ENCODE peak calls at places on chromosomes 2 and 18, in nine cellular contexts. B, R, X, S, H, Y, M, G and U are unnamed samples. For H3K4me1, the result is how much of the 10 kb centered on the place peaks cover.

GRCh38 chr18:21454725-21455124 is 145.8 kb downstream of the ESCO1 start:
- DNase-seq in S (no peak), B (no peak), H (no peak), R (no peak), G (no peak), Y (no peak), M (no peak), X (no peak), U (no peak)

GRCh38 chr2:238145851-238146250 is 7.4 kb downstream of the KLHL30 start:
- DNase-seq in X (no peak), B (no peak), G (no peak), H (no peak), Y (no peak), R (no peak), M (no peak), S (no peak), U (no peak)

GRCh38 chr2:30192327-30192726 is 39.0 kb upstream of the LBH start:
- DNase-seq in X (no peak), Y (no peak), M (no peak), G (no peak), R (no peak), B (no peak), H (no peak), S (no peak), U (no peak)

GRCh38 chr2:241943209-241943850 is 73.8 kb downstream of the RTP5 start:
- DNase-seq in S (no peak), H (no peak), R (no peak), B (no peak), X (no peak), G (no peak), Y (no peak), M (no peak), U (no peak)

GRCh38 chr2:240277073-240277806 is 136.8 kb upstream of the OTOS start:
- DNase-seq in S (no peak), H (peak), M (peak), R (no peak), B (no peak), Y (no peak), G (peak), X (no peak), U (no peak)

GRCh38 chr2:179596018-179596417 is 265.4 kb downstream of the ZNF385B start:
- DNase-seq in R (no peak), B (no peak), S (no peak), X (no peak), Y (no peak), M (peak), H (peak), G (no peak), U (no peak)

GRCh38 chr2:168346725-168347477 is 99.5 kb upstream of the STK39 start:
- DNase-seq in S (peak), H (peak), R (peak), G (peak), B (peak), Y (peak), M (peak), X (peak), U (peak)

GRCh38 chr2:201643216-201643651 is at the start of gene TMEM237:
- DNase-seq in M (peak), R (peak), H (peak), S (no peak), G (no peak), X (peak), Y (peak), B (no peak), U (peak)

GRCh38 chr2:128536925-128537620 is 218.4 kb upstream of the HS6ST1 start:
- DNase-seq in Y (no peak), B (no peak), X (peak), G (no peak), S (peak), M (peak), R (no peak), H (peak), U (no peak)

GRCh38 chr2:144464730-144465129 is 55.2 kb downstream of the ZEB2 start:
- DNase-seq in R (no peak), H (no peak), G (no peak), Y (no peak), M (no peak), B (no peak), X (no peak), S (no peak), U (no peak)

GRCh38 chr18:8742382-8743361 is 37.3 kb downstream of the MTCL1 start:
- DNase-seq in X (no peak), S (no peak), H (no peak), R (peak), B (no peak), G (no peak), Y (peak), M (no peak), U (no peak)

GRCh38 chr2:8684885-8685696 is 3.2 kb downstream of the ID2 start:
- DNase-seq in X (peak), H (peak), M (peak), G (peak), S (peak), Y (peak), B (peak), R (peak), U (peak)

GRCh38 chr18:79963658-79964329 is 649 bp upstream of the HSBP1L1 start:
- DNase-seq in G (no peak), M (no peak), B (no peak), H (no peak), Y (no peak), R (no peak), X (no peak), S (no peak), U (no peak)

GRCh38 chr2:24501813-24502212 is 10.8 kb downstream of the NCOA1 start:
- DNase-seq in H (no peak), Y (no peak), B (no peak), X (no peak), M (no peak), S (no peak), R (no peak), G (no peak), U (no peak)

GRCh38 chr2:148483675-148484074 is 160.9 kb upstream of the EPC2 start:
- DNase-seq in S (no peak), H (peak), Y (no peak), M (peak), G (no peak), R (no peak), B (no peak), X (no peak), U (no peak)

GRCh38 chr18:34821669-34822210 is 111.6 kb downstream of the DTNA start:
- DNase-seq in R (no peak), B (no peak), X (no peak), Y (no peak), M (peak), G (no peak), H (no peak), S (no peak), U (no peak)

GRCh38 chr18:74506405-74507119 is 10.4 kb downstream of the CNDP2 start:
- DNase-seq in H (no peak), Y (no peak), S (no peak), B (no peak), G (no peak), X (no peak), R (no peak), M (peak), U (no peak)

GRCh38 chr2:54161660-54162059 is 46.2 kb downstream of the ACYP2 start:
- DNase-seq in R (no peak), G (no peak), X (no peak), Y (no peak), H (no peak), S (no peak), M (peak), B (no peak), U (no peak)

GRCh38 chr2:4604767-4605166 is 901.4 kb downstream of the DCDC2C start:
- DNase-seq in X (no peak), G (no peak), S (no peak), B (no peak), R (no peak), H (no peak), M (no peak), Y (no peak), U (no peak)

GRCh38 chr2:183243760-183244159 is 119.5 kb downstream of the NUP35 start:
- DNase-seq in H (no peak), X (no peak), Y (no peak), B (no peak), R (no peak), G (no peak), M (no peak), S (no peak), U (no peak)

GRCh38 chr18:23135679-23136325 is 517 bp downstream of the CABLES1 start:
- DNase-seq in X (no peak), H (no peak), S (peak), Y (peak), G (peak), R (no peak), M (no peak), B (no peak), U (no peak)

GRCh38 chr18:42131044-42131939 is 176.3 kb downstream of the PIK3C3 start:
- DNase-seq in Y (no peak), M (no peak), R (no peak), H (no peak), B (no peak), S (no peak), X (no peak), G (no peak), U (peak)

GRCh38 chr2:11071207-11071606 is 84.1 kb upstream of the SLC66A3 start:
- DNase-seq in R (no peak), M (peak), B (no peak), H (no peak), X (peak), S (no peak), G (no peak), Y (no peak), U (no peak)

GRCh38 chr2:174794851-174795374 is 30.6 kb upstream of the CHRNA1 start:
- DNase-seq in H (peak), M (peak), X (no peak), Y (no peak), B (no peak), S (no peak), G (no peak), R (no peak), U (no peak)

GRCh38 chr2:160114020-160114419 is 51.6 kb upstream of the PLA2R1 start:
- DNase-seq in M (no peak), H (no peak), S (no peak), Y (no peak), R (no peak), G (no peak), B (no peak), X (no peak), U (no peak)

GRCh38 chr2:188306271-188306670 is 14.6 kb downstream of the GULP1 start:
- DNase-seq in S (no peak), X (no peak), B (no peak), G (no peak), R (no peak), Y (no peak), H (no peak), M (no peak), U (no peak)

GRCh38 chr2:112959109-112959591 is 18.7 kb upstream of the IL36G start:
- DNase-seq in S (no peak), X (peak), M (no peak), H (no peak), Y (no peak), R (no peak), B (no peak), G (no peak), U (no peak)

GRCh38 chr2:144518744-144519596 is 949 bp downstream of the ZEB2 start:
- DNase-seq in R (no peak), M (no peak), G (no peak), X (peak), Y (no peak), B (no peak), H (no peak), S (no peak), U (no peak)

GRCh38 chr2:143321994-143322393 is 192.8 kb downstream of the ARHGAP15 start:
- DNase-seq in H (no peak), B (no peak), M (no peak), Y (no peak), X (peak), G (no peak), R (no peak), S (no peak), U (no peak)

GRCh38 chr2:59029058-59029457 is 787.9 kb upstream of the FANCL start:
- DNase-seq in S (peak), R (no peak), H (no peak), X (no peak), Y (no peak), G (no peak), M (no peak), B (no peak), U (no peak)

GRCh38 chr2:113036763-113037162 is 15.9 kb downstream of the IL36B start:
- DNase-seq in B (no peak), X (no peak), M (no peak), R (no peak), G (no peak), Y (no peak), H (no peak), S (no peak), U (no peak)

GRCh38 chr2:20666114-20666363 is 905 bp upstream of the GDF7 start:
- DNase-seq in Y (no peak), B (no peak), R (no peak), S (no peak), X (no peak), M (no peak), H (no peak), G (no peak), U (no peak)
- H3K4me3 ChIP-seq in Y (no peak), B (peak), R (peak), S (peak), X (no peak), M (no peak), H (no peak), G (peak), U (peak)

DNA sequence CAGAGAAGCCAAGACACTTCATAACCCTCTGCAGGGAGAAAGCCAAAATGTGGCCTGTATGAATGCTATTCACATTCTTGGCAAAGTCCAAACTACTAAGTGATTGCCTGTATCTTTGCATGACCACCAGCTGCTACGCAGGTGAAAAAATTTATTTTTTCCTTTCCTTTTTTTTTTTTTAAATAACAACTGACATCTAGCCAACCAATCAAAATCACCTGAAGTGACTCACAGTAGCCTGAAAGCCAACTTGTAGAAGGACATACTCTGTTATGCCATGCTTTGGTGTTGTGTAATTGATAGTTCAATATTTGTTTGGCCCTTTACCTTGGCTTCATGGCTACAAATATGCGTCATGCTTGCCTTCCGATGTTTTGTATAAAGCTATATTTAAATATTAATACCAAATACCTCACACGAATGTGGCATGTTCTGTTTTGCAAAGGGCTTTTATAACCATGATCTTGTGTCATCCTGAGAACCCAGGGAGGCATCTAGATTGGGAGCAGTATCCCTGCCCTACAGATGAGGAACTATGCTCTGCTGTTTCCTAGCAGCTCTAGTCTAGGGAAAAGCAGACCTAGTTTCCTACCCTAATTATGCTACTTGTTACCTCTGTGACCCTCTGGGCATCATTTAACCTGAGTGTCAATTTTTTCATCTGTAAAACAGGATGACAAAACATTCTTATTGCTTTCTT is 102.1 kb downstream of the MYOM1 start:
- DNase-seq in R (no peak), Y (no peak), S (no peak), H (no peak), B (no peak), X (no peak), G (no peak), M (no peak), U (no peak)
- H3K27ac ChIP-seq in R (no peak), Y (no peak), S (peak), H (no peak), B (no peak), X (no peak), G (no peak), M (no peak), U (no peak)

DNA sequence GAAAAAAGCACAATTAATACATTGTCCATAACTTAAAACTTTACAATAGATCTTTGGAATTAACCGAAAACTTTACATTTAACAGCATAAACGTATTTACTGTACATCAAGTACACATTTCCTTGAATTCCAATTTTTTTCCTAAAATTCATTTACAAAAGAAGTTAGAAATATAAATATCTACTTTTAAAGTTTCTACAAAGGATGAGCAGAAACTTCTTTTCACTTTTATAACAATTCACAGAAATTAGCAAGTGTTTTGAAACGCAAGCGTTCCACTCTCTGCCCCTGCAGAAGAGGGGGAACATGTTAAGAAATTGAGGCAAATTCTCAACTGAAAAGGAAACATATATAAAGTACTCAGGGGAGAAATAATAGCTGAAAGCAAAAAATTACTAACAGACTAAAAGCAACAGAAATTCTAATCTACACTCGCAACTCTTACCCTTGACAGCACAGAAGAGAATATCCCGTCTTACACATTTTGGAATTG is 1.5 kb downstream of the NFE2L2 start:
- DNase-seq in G (no peak), H (no peak), Y (no peak), R (no peak), M (no peak), S (no peak), B (no peak), X (no peak), U (no peak)
- H3K4me1 ChIP-seq in G (under half), H (under half), Y (half or more), R (half or more), M (under half), S (under half), B (half or more), X (under half), U (under half)

DNA sequence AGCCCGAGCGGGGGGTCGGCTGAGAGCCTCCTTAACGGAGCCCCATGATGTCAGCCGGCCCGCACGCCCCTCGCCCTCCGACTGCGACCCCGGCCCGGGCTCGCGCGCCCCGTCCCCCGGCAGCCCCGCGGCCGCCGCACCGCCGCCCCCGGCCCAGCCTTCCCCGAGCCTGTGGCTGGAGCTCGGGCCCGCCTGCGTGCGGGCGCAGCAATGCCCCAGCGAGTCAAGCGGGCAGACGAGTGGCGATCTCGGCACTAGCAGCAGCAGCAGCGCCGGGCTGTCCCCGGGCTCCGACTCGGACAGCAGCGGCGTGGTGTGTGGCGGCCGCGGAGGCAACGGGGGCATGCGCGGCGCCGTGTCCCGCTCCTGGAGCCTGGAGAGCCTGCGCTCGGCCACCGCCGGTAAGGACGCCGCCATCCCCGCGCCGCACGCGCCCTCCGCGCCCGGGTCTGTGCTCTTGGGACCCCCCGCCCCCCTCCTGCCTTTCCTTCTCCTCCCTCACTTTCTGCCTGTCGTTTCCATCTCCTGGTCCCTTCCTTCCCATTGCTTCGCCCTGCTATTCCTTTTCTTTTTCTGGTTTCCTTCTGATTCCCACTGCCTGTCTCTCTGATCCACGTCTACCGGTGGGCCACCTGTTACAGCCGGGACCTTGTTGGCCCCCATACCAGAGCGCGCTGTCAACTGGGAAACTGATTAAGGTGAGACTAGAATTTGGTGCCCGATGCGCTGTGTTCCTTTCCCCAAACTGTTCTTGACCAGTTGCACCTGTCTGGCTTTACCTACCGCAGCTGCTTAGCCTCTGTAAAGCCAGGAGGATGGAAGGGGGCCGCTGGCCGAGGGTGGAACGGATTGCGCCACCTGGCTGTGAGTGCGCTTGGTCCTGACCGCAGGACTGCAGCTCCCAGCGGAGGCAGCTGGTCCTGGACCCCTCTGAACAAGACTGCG is 127.4 kb downstream of the ARHGEF4 start:
- DNase-seq in Y (no peak), G (no peak), M (no peak), B (no peak), H (peak), X (peak), S (peak), R (no peak), U (no peak)
- H3K4me3 ChIP-seq in Y (no peak), G (peak), M (no peak), B (peak), H (no peak), X (no peak), S (no peak), R (no peak), U (no peak)

GRCh38 chr2:73897240-73897583 is 4.4 kb downstream of the ACTG2 start:
- DNase-seq in G (no peak), X (no peak), S (no peak), R (no peak), M (no peak), B (no peak), H (peak), Y (no peak), U (no peak)
- H3K27ac ChIP-seq in G (peak), X (no peak), S (no peak), R (no peak), M (peak), B (no peak), H (no peak), Y (no peak), U (peak)

GRCh38 chr18:77066101-77066500 is 66.5 kb downstream of the MBP start:
- DNase-seq in M (no peak), R (no peak), Y (no peak), X (no peak), H (no peak), S (no peak), B (no peak), G (no peak), U (no peak)
- H3K4me1 ChIP-seq in M (under half), R (half or more), Y (half or more), X (under half), H (half or more), S (under half), B (half or more), G (under half), U (under half)

DNA sequence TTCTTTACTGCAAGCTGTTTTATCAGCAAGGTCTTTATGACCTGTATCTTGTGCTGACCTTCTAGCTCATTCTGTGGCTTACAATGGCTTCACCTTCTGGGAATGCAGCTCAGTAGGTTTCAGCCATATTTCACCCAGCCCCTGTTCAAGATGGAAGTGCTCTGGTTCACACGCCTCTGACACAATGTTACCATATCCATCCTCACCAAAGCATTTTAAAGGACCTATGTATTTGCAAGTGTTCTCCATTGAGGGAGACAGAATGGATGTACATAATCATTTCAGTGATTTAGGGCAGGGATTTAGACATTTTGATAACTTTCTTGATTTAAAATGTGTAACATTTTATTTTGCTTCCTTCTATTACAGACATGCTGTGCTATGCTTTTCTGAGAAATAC is 182.3 kb upstream of the FN1 start:
- DNase-seq in R (no peak), X (no peak), Y (no peak), G (no peak), B (no peak), H (no peak), S (no peak), M (no peak), U (no peak)
- H3K4me3 ChIP-seq in R (no peak), X (no peak), Y (no peak), G (no peak), B (no peak), H (no peak), S (no peak), M (no peak), U (no peak)

GRCh38 chr2:48448274-48449061 is 81.5 kb upstream of the STON1 start:
- DNase-seq in H (peak), B (no peak), X (no peak), G (no peak), R (peak), S (no peak), Y (peak), M (peak), U (no peak)
- H3K27ac ChIP-seq in H (no peak), B (peak), X (peak), G (peak), R (no peak), S (peak), Y (peak), M (no peak), U (peak)